ENCODE peak calls at places on chromosome 3, in seven cellular contexts. U, L, N, S, M, D and E are unnamed samples. For H3K36me3, the result is how much of the 10 kb centered on the place peaks cover.

GRCh38 chr3:103218146-103218545 is 783.3 kb downstream of the ZPLD1 start:
- DNase-seq in N (no peak), S (no peak), L (no peak), U (no peak), D (no peak), M (no peak), E (no peak)

GRCh38 chr3:170751083-170751893 is 118.7 kb downstream of the RPL22L1 start:
- DNase-seq in N (peak), D (peak), L (peak), S (no peak), M (peak), U (peak), E (peak)

GRCh38 chr3:69300296-69300695 is 85.6 kb downstream of the FRMD4B start:
- DNase-seq in M (no peak), D (no peak), S (no peak), L (no peak), U (no peak), N (no peak), E (peak)

GRCh38 chr3:138620431-138620830 is 11.9 kb downstream of the FAIM start:
- DNase-seq in S (no peak), U (no peak), L (no peak), M (no peak), N (no peak), D (no peak), E (no peak)

GRCh38 chr3:127706312-127706711 is 33.6 kb downstream of the ABTB1 start:
- DNase-seq in D (no peak), L (no peak), U (peak), S (no peak), M (no peak), N (no peak), E (no peak)

GRCh38 chr3:73473578-73474448 is 150.9 kb downstream of the PDZRN3 start:
- DNase-seq in L (no peak), M (no peak), N (no peak), D (no peak), U (no peak), S (no peak), E (no peak)

GRCh38 chr3:13235897-13236296 is 162.7 kb upstream of the IQSEC1 start:
- DNase-seq in M (peak), D (no peak), N (no peak), S (no peak), L (no peak), U (peak), E (no peak)

GRCh38 chr3:31180274-31180673 is 285.8 kb upstream of the GADL1 start:
- DNase-seq in D (no peak), M (no peak), L (no peak), S (no peak), U (no peak), N (no peak), E (no peak)

GRCh38 chr3:189202583-189202982 is 30.8 kb downstream of the TPRG1 start:
- DNase-seq in U (no peak), N (no peak), S (no peak), L (no peak), D (no peak), M (no peak), E (no peak)

GRCh38 chr3:105277656-105278055 is 89.1 kb upstream of the ALCAM start:
- DNase-seq in L (peak), N (no peak), S (no peak), D (no peak), M (no peak), U (no peak), E (no peak)

GRCh38 chr3:11390411-11391171 is 118.4 kb downstream of the ATG7 start:
- DNase-seq in L (no peak), D (no peak), S (no peak), N (no peak), M (peak), U (no peak), E (no peak)

GRCh38 chr3:139134678-139135372 is 90.1 kb upstream of the PRR23C start:
- DNase-seq in L (peak), D (no peak), S (no peak), U (no peak), N (no peak), M (no peak), E (no peak)

GRCh38 chr3:138078901-138079344 is 36.5 kb downstream of the DZIP1L start:
- DNase-seq in S (peak), M (peak), N (no peak), L (peak), U (no peak), D (no peak), E (peak)

GRCh38 chr3:128004661-128005060 is 47.6 kb upstream of the SEC61A1 start:
- DNase-seq in D (no peak), L (no peak), M (no peak), S (no peak), U (no peak), N (no peak), E (no peak)

GRCh38 chr3:126570103-126570541 is 11.4 kb upstream of the C3orf22 start:
- DNase-seq in N (no peak), U (no peak), L (no peak), S (no peak), D (no peak), M (no peak), E (no peak)

GRCh38 chr3:11187678-11188077 is 33.4 kb downstream of the HRH1 start:
- DNase-seq in D (no peak), N (no peak), L (no peak), U (no peak), S (no peak), M (no peak), E (no peak)

GRCh38 chr3:3699407-3699806 is 99.8 kb upstream of the LRRN1 start:
- DNase-seq in D (no peak), S (no peak), U (no peak), N (no peak), L (no peak), M (no peak), E (no peak)

GRCh38 chr3:133942761-133943535 is 47.3 kb upstream of the RAB6B start:
- DNase-seq in S (no peak), M (no peak), D (no peak), L (no peak), U (peak), N (no peak), E (no peak)

GRCh38 chr3:102544741-102545140 is 109.9 kb downstream of the ZPLD1 start:
- DNase-seq in U (no peak), D (no peak), L (peak), N (no peak), S (no peak), M (no peak), E (no peak)

GRCh38 chr3:45273681-45274515 is 47.8 kb upstream of the TMEM158 start:
- DNase-seq in U (no peak), L (no peak), M (peak), N (no peak), S (no peak), D (no peak), E (peak)

GRCh38 chr3:48707157-48707556 is 9.9 kb downstream of the IP6K2 start:
- DNase-seq in D (no peak), N (no peak), U (no peak), S (no peak), L (no peak), M (no peak), E (no peak)

GRCh38 chr3:48708481-48708889 is 8.5 kb downstream of the IP6K2 start:
- DNase-seq in S (no peak), N (no peak), M (peak), D (no peak), L (peak), U (no peak), E (peak)

GRCh38 chr3:48709051-48709461 is 8.0 kb downstream of the IP6K2 start:
- DNase-seq in N (no peak), M (no peak), D (no peak), U (no peak), L (peak), S (peak), E (no peak)

GRCh38 chr3:48715179-48715800 is 1.7 kb downstream of the IP6K2 start:
- DNase-seq in N (no peak), S (no peak), M (peak), U (no peak), D (no peak), L (peak), E (peak)

DNA sequence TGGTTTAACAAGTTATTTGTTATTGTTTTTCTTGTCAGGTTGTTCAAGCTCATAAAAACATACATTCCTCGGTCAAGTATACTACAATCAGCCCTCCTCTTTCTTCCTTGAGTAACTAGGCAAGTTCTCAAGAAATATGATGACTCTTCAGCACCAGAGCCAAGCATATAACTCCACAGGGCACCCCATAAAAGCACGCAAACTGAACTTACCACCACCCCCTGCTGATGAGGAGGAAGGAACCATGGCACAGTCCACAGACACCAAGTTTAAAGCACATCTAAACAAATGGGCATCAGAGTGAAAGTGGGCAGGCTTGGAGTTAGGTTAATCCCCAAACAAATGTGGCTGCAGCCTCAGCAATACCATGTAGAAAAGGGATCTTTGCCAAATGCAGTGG is 5.3 kb downstream of the IP6K2 start:
- DNase-seq in S (no peak), U (no peak), N (no peak), D (no peak), M (no peak), L (no peak), E (no peak)
- H3K36me3 ChIP-seq in S (under half), U (under half), N (under half), D (under half), M (under half), L (half or more), E (half or more)

GRCh38 chr3:194661946-194662345 is 10.0 kb downstream of the LSG1 start:
- DNase-seq in N (no peak), U (no peak), D (no peak), M (no peak), L (no peak), S (no peak), E (no peak)
- H3K4me3 ChIP-seq in N (no peak), U (no peak), D (no peak), M (no peak), L (no peak), S (no peak), E (no peak)

GRCh38 chr3:100160516-100160915 is 46.2 kb upstream of the FILIP1L start:
- DNase-seq in D (no peak), L (no peak), S (no peak), U (no peak), M (no peak), N (no peak), E (no peak)
- TF ChIP-seq CTCF in D (no peak), L (no peak), S (no peak), U (no peak), M (no peak), N (no peak), E (no peak)

DNA sequence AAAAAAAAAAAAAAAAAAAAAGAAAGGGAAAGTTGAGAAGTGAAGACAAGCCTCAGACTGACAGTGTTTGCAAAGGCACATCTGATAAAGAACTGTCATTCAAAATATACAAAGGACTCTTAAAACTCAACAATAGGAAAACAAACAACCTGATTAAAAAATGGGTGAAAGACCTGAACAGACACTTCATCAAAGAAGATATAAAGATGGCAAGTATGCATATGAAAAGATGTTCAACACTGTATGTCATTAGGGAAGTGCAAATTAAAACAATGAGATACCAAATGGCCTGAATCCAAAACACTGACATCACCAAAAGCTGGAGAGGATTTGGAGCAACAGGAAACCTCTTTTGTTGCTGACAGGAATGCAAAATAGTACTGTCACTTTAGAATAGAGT is 48.6 kb downstream of the MCCC1 start:
- DNase-seq in D (no peak), L (no peak), N (no peak), M (no peak), S (no peak), U (no peak), E (no peak)
- H3K36me3 ChIP-seq in D (under half), L (under half), N (under half), M (under half), S (under half), U (under half), E (under half)

GRCh38 chr3:160553829-160554228 is 11.5 kb downstream of the KPNA4 start:
- DNase-seq in U (no peak), D (no peak), S (no peak), L (no peak), N (no peak), M (no peak), E (no peak)
- H3K4me3 ChIP-seq in U (no peak), D (no peak), S (no peak), L (no peak), N (no peak), M (no peak), E (no peak)

GRCh38 chr3:25610167-25610566 is 54.5 kb downstream of the TOP2B start:
- DNase-seq in S (no peak), D (no peak), N (no peak), M (no peak), U (no peak), L (no peak), E (no peak)
- TF ChIP-seq CTCF in S (no peak), D (no peak), N (no peak), M (no peak), U (no peak), L (no peak), E (no peak)

DNA sequence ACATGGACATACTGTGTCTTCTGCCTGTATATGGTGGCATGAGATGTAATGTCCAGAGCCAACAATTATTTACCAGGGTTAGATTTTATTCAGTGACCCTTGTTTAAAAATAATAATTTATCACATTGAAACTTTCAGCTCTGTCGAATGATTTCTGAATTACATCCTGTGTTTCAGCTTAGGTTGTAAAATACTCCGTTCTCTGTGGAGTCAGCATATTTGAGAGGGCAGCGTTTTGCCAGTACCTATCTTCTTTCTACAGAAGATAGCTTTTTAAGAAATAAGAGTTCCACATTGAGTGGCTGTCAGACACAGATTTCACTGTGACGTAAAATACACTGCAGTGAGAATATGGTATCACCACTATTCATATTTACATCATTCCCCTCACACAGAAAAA is 85.3 kb downstream of the SLC49A4 start:
- DNase-seq in L (no peak), N (no peak), D (no peak), M (no peak), S (no peak), U (no peak), E (no peak)
- H3K36me3 ChIP-seq in L (under half), N (under half), D (under half), M (under half), S (under half), U (under half), E (under half)

DNA sequence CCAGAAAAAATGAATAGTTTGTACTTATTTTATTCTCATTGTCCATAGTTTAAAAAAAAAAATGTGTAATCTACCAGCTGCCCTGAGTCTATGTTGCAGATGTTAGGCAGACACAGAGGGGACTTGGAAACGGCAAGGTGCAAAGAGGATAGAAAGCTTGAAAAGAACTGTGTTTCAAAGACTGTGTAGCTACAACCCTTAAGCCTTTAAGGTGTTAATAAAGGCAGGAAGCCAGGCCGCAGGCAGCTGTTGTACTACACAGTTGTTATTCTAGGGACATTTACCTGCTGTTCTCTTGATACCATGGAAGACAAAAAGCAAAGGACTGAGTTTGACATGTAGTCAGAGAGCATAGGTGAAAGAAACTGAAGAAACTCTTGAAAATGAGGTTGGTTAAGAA is 440.0 kb downstream of the TUSC7 start:
- DNase-seq in D (no peak), U (no peak), L (no peak), N (no peak), M (no peak), S (no peak), E (no peak)
- H3K4me3 ChIP-seq in D (no peak), U (no peak), L (no peak), N (no peak), M (no peak), S (no peak), E (no peak)